ENCODE peak calls at places on chromosomes 5 and 9, in four cellular contexts. T is spleen, I is sigmoid colon, F is heart left ventricle. O is an unnamed sample.
A peak's percentile ranks its signal among the peaks of the same experiment; 100 is the strongest.

GRCh38 chr9:91825422-91825821 is 124.6 kb downstream of the ROR2 start:
- DNase-seq in T (no peak), I (peak; percentile 88), F (no peak), O (no peak)

GRCh38 chr5:167853421-167853820 is 438.0 kb upstream of the WWC1 start:
- DNase-seq in T (no peak), I (no peak), F (no peak), O (no peak)

GRCh38 chr9:89872426-89872912 is 267.7 kb downstream of the GADD45G start:
- DNase-seq in T (peak; percentile 27), I (peak; percentile 57), F (no peak), O (peak; percentile 32)

GRCh38 chr5:84642795-84643194 is 258.1 kb upstream of the EDIL3 start:
- DNase-seq in T (no peak), I (no peak), F (no peak), O (no peak)

GRCh38 chr5:155850411-155850810 is 476.6 kb upstream of the SGCD start:
- DNase-seq in T (no peak), I (no peak), F (no peak), O (no peak)

GRCh38 chr9:129586647-129587046 is 34.3 kb downstream of the C9orf50 start:
- DNase-seq in T (no peak), I (no peak), F (no peak), O (no peak)

GRCh38 chr9:112550531-112550930 is 63.9 kb downstream of the KIAA1958 start:
- DNase-seq in T (no peak), I (no peak), F (no peak), O (no peak)

GRCh38 chr9:33138768-33139167 is 28.4 kb downstream of the B4GALT1 start:
- DNase-seq in T (peak; percentile 72), I (no peak), F (no peak), O (no peak)

GRCh38 chr5:35182541-35183242 is 47.6 kb downstream of the PRLR start:
- DNase-seq in T (no peak), I (no peak), F (no peak), O (no peak)

GRCh38 chr5:7589800-7590199 is 193.9 kb downstream of the ADCY2 start:
- DNase-seq in T (no peak), I (no peak), F (no peak), O (no peak)

GRCh38 chr5:159817262-159818029 is 98.8 kb upstream of the ADRA1B start:
- DNase-seq in T (no peak), I (no peak), F (no peak), O (no peak)

GRCh38 chr9:18473551-18474279 is at the start of gene ADAMTSL1:
- DNase-seq in T (no peak), I (peak; percentile 74), F (peak; percentile 44), O (peak; percentile 60)

GRCh38 chr9:98807070-98807810 is at the start of gene GALNT12:
- DNase-seq in T (peak; percentile 84), I (peak; percentile 71), F (no peak), O (no peak)

GRCh38 chr9:93132946-93133640 is 958 bp downstream of the NINJ1 start:
- DNase-seq in T (peak; percentile 86), I (peak; percentile 84), F (no peak), O (peak; percentile 79)

GRCh38 chr9:28155671-28156070 is 582.4 kb upstream of the C9orf72 start:
- DNase-seq in T (no peak), I (no peak), F (no peak), O (no peak)

GRCh38 chr5:120396186-120396585 is 67.9 kb upstream of the PRR16 start:
- DNase-seq in T (no peak), I (no peak), F (no peak), O (no peak)

GRCh38 chr5:149355688-149356087 is 2.2 kb upstream of the PCYOX1L start:
- DNase-seq in T (no peak), I (no peak), F (no peak), O (no peak)

GRCh38 chr9:131096490-131097258 is at the start of gene AIF1L:
- DNase-seq in T (no peak), I (no peak), F (no peak), O (peak; percentile 20)

GRCh38 chr5:125457617-125458016 is 711.2 kb upstream of the ZNF608 start:
- DNase-seq in T (no peak), I (no peak), F (no peak), O (no peak)
- TF ChIP-seq CTCF in T (no peak), I (no peak), F (no peak), O (no peak)

GRCh38 chr9:124045830-124046177 is 34.2 kb downstream of the LHX2 start:
- DNase-seq in T (no peak), I (no peak), F (no peak), O (no peak)
- H3K4me1 ChIP-seq in T (peaks cover 9% of the 10 kb centered on the region), I (peaks cover 17% of the 10 kb centered on the region), F (peaks cover 19% of the 10 kb centered on the region), O (peaks cover 16% of the 10 kb centered on the region)

DNA sequence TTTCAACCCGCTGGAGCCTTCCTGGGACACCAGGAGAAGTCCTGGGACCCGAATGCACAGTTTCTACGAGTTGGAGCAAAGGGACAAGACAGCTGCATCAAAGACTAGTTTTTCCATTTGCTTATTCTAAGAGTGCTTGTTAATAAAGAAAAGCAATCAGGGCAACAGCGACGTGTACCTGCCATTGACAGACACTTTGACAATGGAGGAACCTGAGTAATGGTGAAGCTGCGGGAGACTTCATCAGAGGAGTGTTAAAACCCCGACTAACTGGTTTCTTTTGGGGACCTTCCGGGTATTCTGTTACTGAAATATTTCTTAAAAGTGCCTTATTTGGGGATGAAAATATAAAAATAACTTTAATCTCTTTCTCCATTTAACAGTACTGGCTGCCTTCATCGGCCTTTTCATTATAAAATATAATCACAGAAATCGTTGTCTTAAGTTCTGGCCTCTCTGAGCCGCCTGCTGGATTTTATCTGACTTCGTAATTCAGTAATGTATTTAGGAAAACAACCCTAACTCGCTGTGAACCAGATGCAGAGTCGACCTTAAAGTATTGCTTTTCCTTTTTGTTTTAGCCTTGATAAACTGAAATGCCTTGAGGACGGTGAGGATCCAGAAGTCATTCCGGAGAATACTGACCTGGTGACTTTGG is 781 bp downstream of the SNAPC3 start:
- DNase-seq in T (no peak), I (no peak), F (no peak), O (no peak)
- TF ChIP-seq CTCF in T (no peak), I (no peak), F (no peak), O (no peak)

DNA sequence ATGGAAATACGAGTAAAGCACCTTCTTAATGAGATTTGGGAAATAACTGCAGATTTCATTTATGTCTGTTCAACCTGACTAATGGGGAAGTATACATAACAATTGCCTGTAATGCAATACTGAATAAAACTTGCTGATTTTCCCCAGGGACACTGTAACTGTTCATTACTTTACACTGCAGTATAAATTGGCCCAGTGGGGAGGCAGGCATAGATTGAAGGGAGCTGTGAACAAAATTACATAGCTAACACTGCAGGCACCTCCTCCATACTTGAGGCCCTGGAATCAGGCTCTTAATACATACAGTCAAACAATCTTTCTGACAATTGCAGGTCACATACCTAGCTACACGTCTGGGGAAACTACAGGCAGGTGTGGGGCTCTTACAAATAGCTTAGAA is 216.2 kb downstream of the PTPRD start:
- DNase-seq in T (no peak), I (no peak), F (no peak), O (no peak)
- H3K4me1 ChIP-seq in T (no peaks in the 10 kb centered on the region), I (no peaks in the 10 kb centered on the region), F (no peaks in the 10 kb centered on the region), O (no peaks in the 10 kb centered on the region)

GRCh38 chr5:133749331-133749985 is 137.1 kb upstream of the FSTL4 start:
- DNase-seq in T (no peak), I (no peak), F (no peak), O (no peak)

GRCh38 chr5:133744030-133744645 is 131.8 kb upstream of the FSTL4 start:
- DNase-seq in T (no peak), I (no peak), F (no peak), O (no peak)

GRCh38 chr5:133750356-133750755 is 138.0 kb upstream of the FSTL4 start:
- DNase-seq in T (no peak), I (no peak), F (no peak), O (no peak)

GRCh38 chr5:133744909-133745308 is 132.6 kb upstream of the FSTL4 start:
- DNase-seq in T (no peak), I (no peak), F (no peak), O (peak; percentile 26)

DNA sequence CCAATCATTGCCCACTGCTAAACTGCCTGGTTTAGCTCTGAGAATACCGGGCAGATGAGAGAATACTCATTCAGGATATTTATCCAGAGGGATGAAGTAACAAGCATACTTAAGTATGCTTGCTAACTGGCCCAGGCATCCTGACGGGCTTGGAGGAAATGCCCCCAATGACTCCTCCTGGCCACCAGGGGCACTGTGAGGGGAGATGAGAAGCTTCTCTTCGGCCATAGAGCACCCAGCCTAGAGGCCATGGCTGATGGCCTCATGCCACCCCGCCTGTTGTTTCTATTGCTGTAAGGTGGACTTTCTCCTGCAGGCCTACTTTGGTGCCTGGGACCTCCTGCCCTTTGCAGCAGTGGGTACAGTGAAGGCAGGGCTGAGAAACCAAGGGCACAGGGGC is 134.5 kb upstream of the FSTL4 start:
- DNase-seq in T (no peak), I (no peak), F (no peak), O (no peak)
- TF ChIP-seq CTCF in T (no peak), I (no peak), F (no peak), O (no peak)

GRCh38 chr5:81852277-81853004 is 101.5 kb upstream of the SSBP2 start:
- DNase-seq in T (peak; percentile 89), I (peak; percentile 73), F (peak; percentile 29), O (no peak)
- H3K4me1 ChIP-seq in T (peaks cover 19% of the 10 kb centered on the region), I (peaks cover 50% of the 10 kb centered on the region), F (peaks cover 73% of the 10 kb centered on the region), O (peaks cover 32% of the 10 kb centered on the region)

GRCh38 chr5:176870110-176870591 is 29.0 kb downstream of the HK3 start:
- DNase-seq in T (no peak), I (no peak), F (no peak), O (peak; percentile 82)
- TF ChIP-seq CTCF in T (no peak), I (no peak), F (no peak), O (peak; percentile 40)

DNA sequence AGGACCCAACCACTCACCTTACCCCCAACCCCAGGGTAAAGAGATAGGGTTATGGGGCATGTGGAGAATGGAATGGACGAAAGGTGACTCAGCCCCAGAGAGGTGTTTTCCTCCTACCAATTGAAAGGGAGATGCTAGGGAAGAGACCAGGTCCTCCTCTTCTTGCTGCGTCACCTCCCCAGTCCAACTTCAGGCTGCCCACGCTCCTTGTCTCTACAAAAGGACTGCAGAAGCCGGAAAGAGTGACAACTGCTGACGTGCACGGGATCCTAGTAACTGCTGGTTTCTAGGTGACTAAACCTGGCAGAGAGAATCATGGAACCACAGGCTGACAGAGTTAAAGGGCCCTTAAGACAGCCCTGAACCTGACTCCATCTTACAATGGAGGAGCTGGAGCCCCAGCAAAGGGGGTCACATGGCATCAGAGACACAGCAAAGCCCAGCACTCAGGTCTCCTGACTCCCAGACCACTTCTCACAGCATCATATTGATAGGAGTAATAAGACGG is 2.2 kb downstream of the GPX3 start:
- DNase-seq in T (no peak), I (no peak), F (peak; percentile 49), O (peak; percentile 84)
- H3K4me1 ChIP-seq in T (peaks cover 9% of the 10 kb centered on the region), I (peaks cover 34% of the 10 kb centered on the region), F (peaks cover 83% of the 10 kb centered on the region), O (peaks cover 33% of the 10 kb centered on the region)